ENCODE peak calls at places on chromosomes 2 and 18, in seven cellular contexts. F is thyroid gland, V is neural progenitor cell, A is adrenal gland, C is endodermal cell, Q is hepatocyte, R is H9. M is an unnamed sample.

GRCh38 chr2:190649798-190650390 is 1.0 kb downstream of the NAB1 start:
- DNase-seq in F (peak; percentile 12), V (peak; percentile 29), A (peak; percentile 21), C (no peak), Q (no peak), R (no peak), M (peak; percentile 31)

GRCh38 chr2:61009355-61009754 is 8.2 kb upstream of the PEX13 start:
- DNase-seq in F (no peak), V (no peak), A (no peak), C (no peak), Q (no peak), R (no peak), M (no peak)

GRCh38 chr2:80303006-80303741 is 1.4 kb downstream of the LRRTM1 start:
- DNase-seq in F (peak; percentile 40), V (peak; percentile 64), A (no peak), C (peak; percentile 81), Q (peak; percentile 21), R (peak; percentile 66), M (peak; percentile 19)

GRCh38 chr2:185857676-185858075 is 119.1 kb downstream of the FSIP2 start:
- DNase-seq in F (no peak), V (no peak), A (no peak), C (no peak), Q (no peak), R (no peak), M (no peak)

GRCh38 chr2:20430461-20431302 is 16.2 kb upstream of the RHOB start:
- DNase-seq in F (no peak), V (no peak), A (no peak), C (peak; percentile 8), Q (no peak), R (no peak), M (no peak)

GRCh38 chr2:95314964-95315611 is 17.9 kb downstream of the KCNIP3 start:
- DNase-seq in F (peak; percentile 67), V (peak; percentile 73), A (no peak), C (peak; percentile 88), Q (peak; percentile 51), R (peak; percentile 80), M (peak; percentile 49)

GRCh38 chr2:127431408-127432023 is 13.3 kb downstream of the PROC start:
- DNase-seq in F (no peak), V (no peak), A (no peak), C (no peak), Q (no peak), R (no peak), M (no peak)

GRCh38 chr2:221129657-221130056 is 442.4 kb downstream of the EPHA4 start:
- DNase-seq in F (no peak), V (no peak), A (no peak), C (no peak), Q (no peak), R (no peak), M (no peak)

GRCh38 chr2:217249490-217250451 is 389.9 kb upstream of the TNP1 start:
- DNase-seq in F (no peak), V (peak; percentile 15), A (peak; percentile 45), C (no peak), Q (peak; percentile 52), R (no peak), M (no peak)

GRCh38 chr2:191155608-191156071 is 4.8 kb upstream of the STAT4 start:
- DNase-seq in F (no peak), V (no peak), A (no peak), C (no peak), Q (peak; percentile 21), R (no peak), M (no peak)

GRCh38 chr18:1846640-1847039 is 724.7 kb downstream of the METTL4 start:
- DNase-seq in F (no peak), V (no peak), A (no peak), C (no peak), Q (no peak), R (no peak), M (no peak)

GRCh38 chr2:224392545-224392944 is 9.4 kb downstream of the FAM124B start:
- DNase-seq in F (no peak), V (no peak), A (no peak), C (no peak), Q (no peak), R (no peak), M (no peak)

GRCh38 chr2:172953970-172954852 is 121.4 kb upstream of the MAP3K20 start:
- DNase-seq in F (no peak), V (no peak), A (no peak), C (no peak), Q (no peak), R (no peak), M (no peak)

GRCh38 chr2:96500385-96501066 is 4.6 kb downstream of the NEURL3 start:
- DNase-seq in F (no peak), V (no peak), A (no peak), C (peak; percentile 41), Q (peak; percentile 4), R (no peak), M (no peak)

GRCh38 chr2:96499061-96499960 is 5.8 kb downstream of the NEURL3 start:
- DNase-seq in F (no peak), V (no peak), A (no peak), C (peak; percentile 39), Q (peak; percentile 2), R (no peak), M (no peak)

GRCh38 chr2:96501471-96501874 is 3.7 kb downstream of the NEURL3 start:
- DNase-seq in F (no peak), V (no peak), A (no peak), C (no peak), Q (peak; percentile 8), R (no peak), M (no peak)

GRCh38 chr2:96495983-96496382 is 9.2 kb downstream of the NEURL3 start:
- DNase-seq in F (no peak), V (no peak), A (no peak), C (no peak), Q (no peak), R (no peak), M (no peak)

DNA sequence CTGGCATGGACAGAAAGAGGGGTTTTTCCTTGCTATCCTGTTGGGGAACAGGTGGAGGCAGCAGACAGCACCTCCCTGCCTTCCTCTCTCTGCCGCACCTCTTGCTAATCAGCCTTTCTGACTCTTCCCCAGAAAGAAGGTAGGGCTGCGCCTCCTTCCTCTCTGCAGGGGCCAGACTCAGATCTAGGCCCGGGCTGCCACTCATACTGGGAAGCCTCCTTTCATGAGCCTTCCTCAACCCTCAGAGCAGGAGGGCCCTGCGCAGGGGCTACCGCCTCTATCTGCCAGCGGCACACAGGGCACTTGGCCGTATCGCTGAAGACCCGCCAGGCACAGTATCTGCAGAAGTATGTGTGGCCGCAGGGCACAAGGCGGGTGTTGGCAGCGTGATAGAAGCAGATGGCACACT is 7.1 kb downstream of the NEURL3 start:
- DNase-seq in F (no peak), V (no peak), A (no peak), C (peak; percentile 76), Q (no peak), R (peak; percentile 72), M (no peak)
- H3K27ac ChIP-seq in F (no peak overlapping the region), V (no peak overlapping the region), A (no peak overlapping the region), C (no peak overlapping the region), Q (no peak overlapping the region), R (no peak overlapping the region), M (no peak overlapping the region)

DNA sequence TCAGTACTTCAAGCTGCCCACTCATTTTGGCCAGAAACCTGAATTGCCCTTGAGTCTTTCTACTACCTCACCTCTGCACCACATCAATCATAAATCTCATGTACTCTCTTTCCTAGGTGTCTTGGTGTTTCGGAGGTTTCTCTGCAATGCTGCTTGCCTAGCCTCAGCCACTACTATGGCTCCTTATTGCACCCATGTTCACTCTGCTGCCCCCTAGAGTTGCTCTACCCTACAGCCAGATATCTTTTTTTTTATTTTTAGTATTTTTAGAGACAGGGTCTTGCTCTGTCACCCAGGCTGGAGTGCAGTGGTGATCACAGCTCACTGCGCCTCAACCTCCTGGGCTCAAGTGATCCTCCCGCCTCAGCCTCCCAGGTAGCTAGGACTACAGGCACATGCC is 413.0 kb downstream of the PTPRM start:
- DNase-seq in F (no peak), V (peak; percentile 27), A (no peak), C (peak; percentile 78), Q (no peak), R (peak; percentile 47), M (no peak)
- TF ChIP-seq CTCF in F (peak; percentile 9), V (peak; percentile 46), A (no peak), C (peak; percentile 77), Q (no peak), R (peak; percentile 71), M (no peak)

GRCh38 chr2:27080603-27080938 is 2.2 kb downstream of the EMILIN1 start:
- DNase-seq in F (no peak), V (no peak), A (no peak), C (no peak), Q (no peak), R (no peak), M (no peak)
- H3K27ac ChIP-seq in F (no peak overlapping the region), V (no peak overlapping the region), A (peak overlapping the region; percentile 80), C (no peak overlapping the region), Q (peak overlapping the region; percentile 16), R (no peak overlapping the region), M (peak overlapping the region; percentile 95)

GRCh38 chr2:121897335-121897970 is 142.0 kb downstream of the TSN start:
- DNase-seq in F (no peak), V (peak; percentile 46), A (no peak), C (peak; percentile 75), Q (peak; percentile 48), R (peak; percentile 63), M (no peak)
- TF ChIP-seq CTCF in F (no peak), V (peak; percentile 55), A (no peak), C (peak; percentile 79), Q (peak; percentile 49), R (peak; percentile 60), M (no peak)

GRCh38 chr18:10060469-10060782 is 146.6 kb downstream of the VAPA start:
- DNase-seq in F (no peak), V (no peak), A (no peak), C (no peak), Q (no peak), R (no peak), M (no peak)
- H3K27ac ChIP-seq in F (no peak overlapping the region), V (no peak overlapping the region), A (no peak overlapping the region), C (no peak overlapping the region), Q (peak overlapping the region; percentile 82), R (no peak overlapping the region), M (peak overlapping the region; percentile 17)

GRCh38 chr18:79985172-79985571 is 3.2 kb downstream of the TXNL4A start:
- DNase-seq in F (no peak), V (no peak), A (no peak), C (no peak), Q (no peak), R (no peak), M (no peak)

GRCh38 chr18:79986726-79987125 is 1.6 kb downstream of the TXNL4A start:
- DNase-seq in F (no peak), V (peak; percentile 16), A (no peak), C (no peak), Q (no peak), R (no peak), M (no peak)

GRCh38 chr18:79987566-79987965 is 797 bp downstream of the TXNL4A start:
- DNase-seq in F (no peak), V (no peak), A (no peak), C (no peak), Q (no peak), R (no peak), M (no peak)

GRCh38 chr18:79988925-79989361 is 580 bp upstream of the TXNL4A start:
- DNase-seq in F (peak; percentile 50), V (peak; percentile 66), A (peak; percentile 82), C (no peak), Q (peak; percentile 69), R (peak; percentile 53), M (no peak)

GRCh38 chr18:79988079-79988924 is at the start of gene TXNL4A:
- DNase-seq in F (peak; percentile 84), V (peak; percentile 86), A (peak; percentile 87), C (peak; percentile 88), Q (peak; percentile 92), R (peak; percentile 78), M (peak; percentile 85)
- TF ChIP-seq CTCF in F (peak; percentile 29), V (peak; percentile 43), A (peak; percentile 10), C (peak; percentile 53), Q (peak; percentile 25), R (peak; percentile 44), M (no peak)

M was measured in colonic mucosa.